ENCODE peak calls at places on chromosomes 16 and 17, in five cellular contexts. O, B, Q, M and G are unnamed samples.

GRCh38 chr16:29687755-29688154 is 8.8 kb downstream of the QPRT start:
- DNase-seq in O (no peak), B (no peak), Q (no peak), M (no peak), G (no peak)

GRCh38 chr17:14037453-14037852 is 31.9 kb upstream of the COX10 start:
- DNase-seq in O (no peak), B (no peak), Q (no peak), M (no peak), G (no peak)

GRCh38 chr16:21638573-21638975 is 13.8 kb downstream of the IGSF6 start:
- DNase-seq in O (no peak), B (no peak), Q (no peak), M (no peak), G (no peak)

GRCh38 chr17:7237266-7237760 is 1.9 kb downstream of the PHF23 start:
- DNase-seq in O (no peak), B (no peak), Q (no peak), M (no peak), G (no peak)

GRCh38 chr17:67656494-67657203 is 61.1 kb upstream of the NOL11 start:
- DNase-seq in O (no peak), B (no peak), Q (no peak), M (no peak), G (no peak)

GRCh38 chr16:66662445-66663194 is 33.9 kb downstream of the CMTM4 start:
- DNase-seq in O (no peak), B (peak), Q (no peak), M (no peak), G (no peak)

GRCh38 chr17:3730881-3731429 is 7.3 kb downstream of the HASPIN start:
- DNase-seq in O (no peak), B (no peak), Q (no peak), M (no peak), G (no peak)

GRCh38 chr16:75003931-75004330 is 5.1 kb downstream of the ZNRF1 start:
- DNase-seq in O (no peak), B (no peak), Q (no peak), M (no peak), G (no peak)

GRCh38 chr17:66829883-66830282 is 5.0 kb upstream of the CACNG5 start:
- DNase-seq in O (no peak), B (no peak), Q (no peak), M (no peak), G (no peak)

GRCh38 chr16:9826630-9827029 is 355.6 kb downstream of the GRIN2A start:
- DNase-seq in O (no peak), B (no peak), Q (no peak), M (no peak), G (no peak)

GRCh38 chr16:75042423-75043174 is 43.8 kb downstream of the ZNRF1 start:
- DNase-seq in O (no peak), B (no peak), Q (no peak), M (no peak), G (no peak)

GRCh38 chr16:69176033-69176780 is 10.8 kb upstream of the SNTB2 start:
- DNase-seq in O (no peak), B (no peak), Q (no peak), M (no peak), G (no peak)

GRCh38 chr16:73058616-73059409 is 10.9 kb upstream of the ZFHX3 start:
- DNase-seq in O (peak), B (peak), Q (peak), M (peak), G (peak)

GRCh38 chr17:78739331-78739853 is 42.7 kb downstream of the CYTH1 start:
- DNase-seq in O (no peak), B (no peak), Q (no peak), M (no peak), G (no peak)

GRCh38 chr17:31371511-31372097 is 19.9 kb upstream of the RAB11FIP4 start:
- DNase-seq in O (no peak), B (no peak), Q (no peak), M (no peak), G (no peak)

GRCh38 chr16:54204756-54205155 is 81.8 kb downstream of the IRX3 start:
- DNase-seq in O (no peak), B (no peak), Q (peak), M (no peak), G (no peak)

GRCh38 chr16:80682435-80683070 is 121.8 kb downstream of the CDYL2 start:
- DNase-seq in O (no peak), B (no peak), Q (no peak), M (no peak), G (no peak)

GRCh38 chr16:84233748-84234147 is 6.1 kb downstream of the KCNG4 start:
- DNase-seq in O (no peak), B (no peak), Q (no peak), M (no peak), G (no peak)

GRCh38 chr16:28139530-28139929 is 72.2 kb downstream of the XPO6 start:
- DNase-seq in O (no peak), B (no peak), Q (no peak), M (peak), G (no peak)

GRCh38 chr17:65627892-65628622 is 66.6 kb upstream of the AXIN2 start:
- DNase-seq in O (no peak), B (peak), Q (peak), M (no peak), G (peak)

GRCh38 chr16:28596115-28596630 is 677 bp downstream of the SULT1A2 start:
- DNase-seq in O (no peak), B (no peak), Q (no peak), M (no peak), G (peak)

GRCh38 chr16:8962393-8963009 is 1.2 kb downstream of the USP7 start:
- DNase-seq in O (no peak), B (peak), Q (peak), M (peak), G (peak)

GRCh38 chr16:69886726-69887125 is 64.4 kb upstream of the CLEC18A start:
- DNase-seq in O (no peak), B (no peak), Q (no peak), M (no peak), G (no peak)

GRCh38 chr17:37725601-37726146 is 19.2 kb downstream of the HNF1B start:
- DNase-seq in O (no peak), B (no peak), Q (no peak), M (no peak), G (no peak)

GRCh38 chr17:73308017-73308823 is 3.6 kb downstream of the CDC42EP4 start:
- DNase-seq in O (peak), B (peak), Q (peak), M (no peak), G (peak)

GRCh38 chr16:69187891-69188451 is 1.0 kb downstream of the SNTB2 start:
- DNase-seq in O (peak), B (peak), Q (peak), M (peak), G (no peak)

GRCh38 chr17:29526322-29526721 is 40.5 kb downstream of the ABHD15 start:
- DNase-seq in O (no peak), B (no peak), Q (no peak), M (no peak), G (no peak)